ENCODE peak calls at places on chromosome 2, in nine cellular contexts. F, B, W, J, S, C, D, P and Z are unnamed samples.

GRCh38 chr2:42901076-42901645 is 108.8 kb upstream of the HAAO start:
- DNase-seq in S (no peak), W (no peak), J (no peak), F (no peak), P (no peak), D (peak; percentile 20), C (no peak), B (peak; percentile 68), Z (no peak)

GRCh38 chr2:240921319-240922233 is 15.4 kb downstream of the CROCC2 start:
- DNase-seq in F (peak; percentile 92), J (no peak), D (peak; percentile 90), C (no peak), W (no peak), S (no peak), B (peak; percentile 97), P (no peak), Z (peak; percentile 67)

GRCh38 chr2:42953216-42953615 is 160.8 kb upstream of the HAAO start:
- DNase-seq in W (no peak), D (no peak), F (no peak), C (no peak), P (no peak), B (no peak), S (no peak), J (no peak), Z (no peak)

GRCh38 chr2:183079335-183079775 is 808 bp downstream of the DUSP19 start:
- DNase-seq in S (no peak), C (no peak), B (peak; percentile 29), W (no peak), J (no peak), P (no peak), F (no peak), D (no peak), Z (no peak)

GRCh38 chr2:195318440-195319111 is 338.4 kb upstream of the SLC39A10 start:
- DNase-seq in D (no peak), J (peak; percentile 11), S (no peak), W (peak; percentile 69), C (peak; percentile 23), F (peak; percentile 70), P (no peak), B (peak; percentile 44), Z (no peak)

GRCh38 chr2:233354971-233355574 is 779 bp downstream of the DGKD start:
- DNase-seq in F (peak; percentile 22), S (peak; percentile 46), W (peak; percentile 30), C (no peak), J (no peak), P (no peak), B (peak; percentile 26), D (no peak), Z (no peak)

GRCh38 chr2:71700041-71700879 is 246.9 kb downstream of the DYSF start:
- DNase-seq in W (no peak), C (no peak), B (no peak), P (no peak), J (no peak), F (no peak), D (no peak), S (no peak), Z (peak; percentile 37)

GRCh38 chr2:7744827-7745226 is 827.6 kb downstream of the RNF144A start:
- DNase-seq in S (no peak), J (peak; percentile 25), F (no peak), B (no peak), C (peak; percentile 50), D (no peak), W (no peak), P (no peak), Z (no peak)

GRCh38 chr2:9658972-9659371 is 28.2 kb upstream of the YWHAQ start:
- DNase-seq in F (peak; percentile 51), J (no peak), S (no peak), D (peak; percentile 21), C (no peak), W (no peak), P (no peak), B (peak; percentile 39), Z (no peak)